ENCODE peak calls at places on chromosomes 5 and 9, in seven cellular contexts. V is A549; G is GM04503; K is activated gamma-delta T cell treated with Interleukin-2 at 50 U/mL for 16 hours; P is occipital lobe; H is CD4-positive, CD25-positive, alpha-beta regulatory T cell; Z is stimulated activated CD8-positive, alpha-beta memory T cell treated with anti-CD3 and anti-CD28 coated beads, Interleukin-7, amount 100 ng/mL, for 1 hour. I is an unnamed sample.

GRCh38 chr5:143924311-143924710 is 112.3 kb downstream of the HMHB1 start:
- DNase-seq in P (no peak), V (no peak), Z (no peak), G (no peak), H (no peak), K (no peak), I (no peak)

GRCh38 chr5:171469336-171469735 is 49.9 kb downstream of the FGF18 start:
- DNase-seq in Z (no peak), P (no peak), K (no peak), V (no peak), G (no peak), H (no peak), I (no peak)

GRCh38 chr9:109993250-109993978 is 213.4 kb downstream of the PALM2AKAP2 start:
- DNase-seq in V (no peak), G (no peak), K (no peak), H (no peak), Z (no peak), P (no peak), I (no peak)

GRCh38 chr9:111163738-111164399 is 125.6 kb upstream of the LPAR1 start:
- DNase-seq in Z (no peak), P (no peak), H (no peak), V (no peak), G (peak), K (no peak), I (no peak)

GRCh38 chr9:86281577-86282076 is 711 bp downstream of the ISCA1 start:
- DNase-seq in H (no peak), G (no peak), P (no peak), Z (no peak), K (no peak), V (no peak), I (no peak)

GRCh38 chr9:69090140-69090750 is 54.7 kb downstream of the FXN start:
- DNase-seq in Z (no peak), P (no peak), H (no peak), V (no peak), K (no peak), G (no peak), I (no peak)

GRCh38 chr9:70554881-70555280 is 140.4 kb upstream of the KLF9 start:
- DNase-seq in P (no peak), G (no peak), V (no peak), Z (no peak), K (no peak), H (no peak), I (no peak)

GRCh38 chr9:131915181-131915580 is 164.5 kb downstream of the MED27 start:
- DNase-seq in G (peak), Z (no peak), P (no peak), V (no peak), K (no peak), H (no peak), I (no peak)

GRCh38 chr9:107734231-107735014 is 244.9 kb upstream of the KLF4 start:
- DNase-seq in Z (no peak), V (no peak), G (peak), P (no peak), K (no peak), H (no peak), I (peak)